ENCODE peak calls at places on chromosomes 1 and 21, in six cellular contexts. One of them, this sample, is unnamed.

GRCh38 chr1:117147856-117148588 is 26.5 kb upstream of the TRIM45 start:
- DNase-seq in IMR-90: peak; percentile 80
- DNase-seq in neuronal stem cell: no peak
- DNase-seq in mesenchymal stem cell: peak; percentile 65
- DNase-seq in trophoblast cell: peak; percentile 44
- DNase-seq in H1: no peak
- DNase-seq in this sample: no peak

GRCh38 chr1:119275145-119275929 is 93.2 kb upstream of the HAO2 start:
- DNase-seq in IMR-90: peak; percentile 67
- DNase-seq in neuronal stem cell: peak; percentile 52
- DNase-seq in mesenchymal stem cell: peak; percentile 58
- DNase-seq in trophoblast cell: peak; percentile 82
- DNase-seq in H1: no peak
- DNase-seq in this sample: peak; percentile 54

GRCh38 chr1:161725888-161726630 is 4.7 kb downstream of the FCRLB start:
- DNase-seq in IMR-90: peak; percentile 38
- DNase-seq in neuronal stem cell: peak; percentile 41
- DNase-seq in mesenchymal stem cell: peak; percentile 83
- DNase-seq in trophoblast cell: peak; percentile 80
- DNase-seq in H1: no peak
- DNase-seq in this sample: peak; percentile 64

GRCh38 chr1:150362721-150363425 is 1.1 kb upstream of the RPRD2 start:
- DNase-seq in IMR-90: no peak
- DNase-seq in neuronal stem cell: no peak
- DNase-seq in mesenchymal stem cell: no peak
- DNase-seq in trophoblast cell: peak; percentile 44
- DNase-seq in H1: no peak
- DNase-seq in this sample: no peak

GRCh38 chr1:36365310-36365895 is 20.3 kb downstream of the STK40 start:
- DNase-seq in IMR-90: peak; percentile 67
- DNase-seq in neuronal stem cell: no peak
- DNase-seq in mesenchymal stem cell: peak; percentile 48
- DNase-seq in trophoblast cell: no peak
- DNase-seq in H1: no peak
- DNase-seq in this sample: no peak

GRCh38 chr1:170461762-170462384 is 70.1 kb upstream of the GORAB start:
- DNase-seq in IMR-90: peak; percentile 75
- DNase-seq in neuronal stem cell: no peak
- DNase-seq in mesenchymal stem cell: peak; percentile 1
- DNase-seq in trophoblast cell: peak; percentile 52
- DNase-seq in H1: no peak
- DNase-seq in this sample: no peak

GRCh38 chr1:33015216-33015615 is 21.5 kb downstream of the AK2 start:
- DNase-seq in IMR-90: no peak
- DNase-seq in neuronal stem cell: no peak
- DNase-seq in mesenchymal stem cell: no peak
- DNase-seq in trophoblast cell: no peak
- DNase-seq in H1: no peak
- DNase-seq in this sample: no peak

GRCh38 chr1:17258116-17258757 is 9.3 kb downstream of the PADI3 start:
- DNase-seq in IMR-90: peak; percentile 13
- DNase-seq in neuronal stem cell: no peak
- DNase-seq in mesenchymal stem cell: peak; percentile 36
- DNase-seq in trophoblast cell: no peak
- DNase-seq in H1: no peak
- DNase-seq in this sample: no peak

GRCh38 chr21:46021398-46021797 is 39.8 kb downstream of the COL6A1 start:
- DNase-seq in IMR-90: no peak
- DNase-seq in neuronal stem cell: no peak
- DNase-seq in mesenchymal stem cell: no peak
- DNase-seq in trophoblast cell: no peak
- DNase-seq in H1: no peak
- DNase-seq in this sample: no peak

GRCh38 chr1:44739361-44740178 is at the start of gene KIF2C:
- DNase-seq in IMR-90: peak; percentile 97
- DNase-seq in neuronal stem cell: peak; percentile 89
- DNase-seq in mesenchymal stem cell: peak; percentile 96
- DNase-seq in trophoblast cell: peak; percentile 98
- DNase-seq in H1: peak; percentile 91
- DNase-seq in this sample: peak; percentile 97
- H2AK5ac ChIP-seq in IMR-90: peak within 1 kb of the TSS; percentile 44
- H2AK5ac ChIP-seq in neuronal stem cell: no peak within 1 kb of the TSS
- H2AK5ac ChIP-seq in mesenchymal stem cell: no peak within 1 kb of the TSS
- H2AK5ac ChIP-seq in trophoblast cell: no peak within 1 kb of the TSS
- H2AK5ac ChIP-seq in H1: no peak within 1 kb of the TSS
- H2AK5ac ChIP-seq in this sample: no peak within 1 kb of the TSS

GRCh38 chr1:11456970-11457369 is 22.0 kb upstream of the DISP3 start:
- DNase-seq in IMR-90: no peak
- DNase-seq in neuronal stem cell: no peak
- DNase-seq in mesenchymal stem cell: no peak
- DNase-seq in trophoblast cell: no peak
- DNase-seq in H1: no peak
- DNase-seq in this sample: no peak
- H4K91ac ChIP-seq in IMR-90: no peak overlapping the region
- H4K91ac ChIP-seq in neuronal stem cell: peak overlapping the region; percentile 25
- H4K91ac ChIP-seq in mesenchymal stem cell: no peak overlapping the region
- H4K91ac ChIP-seq in trophoblast cell: no peak overlapping the region
- H4K91ac ChIP-seq in H1: no peak overlapping the region
- H4K91ac ChIP-seq in this sample: no peak overlapping the region

GRCh38 chr1:167168424-167168823 is 52.3 kb upstream of the POU2F1 start:
- DNase-seq in IMR-90: no peak
- DNase-seq in neuronal stem cell: no peak
- DNase-seq in mesenchymal stem cell: no peak
- DNase-seq in trophoblast cell: no peak
- DNase-seq in H1: no peak
- DNase-seq in this sample: no peak

GRCh38 chr1:167171286-167171929 is 49.3 kb upstream of the POU2F1 start:
- DNase-seq in IMR-90: no peak
- DNase-seq in neuronal stem cell: no peak
- DNase-seq in mesenchymal stem cell: no peak
- DNase-seq in trophoblast cell: no peak
- DNase-seq in H1: no peak
- DNase-seq in this sample: no peak

GRCh38 chr1:167166703-167167100 is 54.0 kb upstream of the POU2F1 start:
- DNase-seq in IMR-90: no peak
- DNase-seq in neuronal stem cell: no peak
- DNase-seq in mesenchymal stem cell: peak; percentile 46
- DNase-seq in trophoblast cell: no peak
- DNase-seq in H1: no peak
- DNase-seq in this sample: no peak

GRCh38 chr1:167165948-167166702 is 54.6 kb upstream of the POU2F1 start:
- DNase-seq in IMR-90: no peak
- DNase-seq in neuronal stem cell: peak; percentile 82
- DNase-seq in mesenchymal stem cell: peak; percentile 73
- DNase-seq in trophoblast cell: no peak
- DNase-seq in H1: peak; percentile 73
- DNase-seq in this sample: peak; percentile 89

GRCh38 chr1:167169642-167170041 is 51.0 kb upstream of the POU2F1 start:
- DNase-seq in IMR-90: no peak
- DNase-seq in neuronal stem cell: no peak
- DNase-seq in mesenchymal stem cell: no peak
- DNase-seq in trophoblast cell: no peak
- DNase-seq in H1: no peak
- DNase-seq in this sample: no peak
- H2AK5ac ChIP-seq in IMR-90: no peak overlapping the region
- H2AK5ac ChIP-seq in neuronal stem cell: no peak overlapping the region
- H2AK5ac ChIP-seq in mesenchymal stem cell: no peak overlapping the region
- H2AK5ac ChIP-seq in trophoblast cell: peak overlapping the region; percentile 2
- H2AK5ac ChIP-seq in H1: no peak overlapping the region
- H2AK5ac ChIP-seq in this sample: no peak overlapping the region

GRCh38 chr1:159856576-159856975 is 5.9 kb downstream of the VSIG8 start:
- DNase-seq in IMR-90: no peak
- DNase-seq in neuronal stem cell: no peak
- DNase-seq in mesenchymal stem cell: no peak
- DNase-seq in trophoblast cell: no peak
- DNase-seq in H1: no peak
- DNase-seq in this sample: no peak

GRCh38 chr1:159860456-159860855 is 2.0 kb downstream of the VSIG8 start:
- DNase-seq in IMR-90: no peak
- DNase-seq in neuronal stem cell: no peak
- DNase-seq in mesenchymal stem cell: no peak
- DNase-seq in trophoblast cell: no peak
- DNase-seq in H1: no peak
- DNase-seq in this sample: no peak

GRCh38 chr1:159859757-159860156 is 2.7 kb downstream of the VSIG8 start:
- DNase-seq in IMR-90: no peak
- DNase-seq in neuronal stem cell: no peak
- DNase-seq in mesenchymal stem cell: no peak
- DNase-seq in trophoblast cell: no peak
- DNase-seq in H1: no peak
- DNase-seq in this sample: no peak

GRCh38 chr1:159855709-159856108 is 6.7 kb downstream of the VSIG8 start:
- DNase-seq in IMR-90: no peak
- DNase-seq in neuronal stem cell: no peak
- DNase-seq in mesenchymal stem cell: no peak
- DNase-seq in trophoblast cell: no peak
- DNase-seq in H1: no peak
- DNase-seq in this sample: no peak

GRCh38 chr1:159857889-159858288 is 4.6 kb downstream of the VSIG8 start:
- DNase-seq in IMR-90: no peak
- DNase-seq in neuronal stem cell: no peak
- DNase-seq in mesenchymal stem cell: no peak
- DNase-seq in trophoblast cell: no peak
- DNase-seq in H1: no peak
- DNase-seq in this sample: no peak
- H4K91ac ChIP-seq in IMR-90: no peak overlapping the region
- H4K91ac ChIP-seq in neuronal stem cell: no peak overlapping the region
- H4K91ac ChIP-seq in mesenchymal stem cell: peak overlapping the region; percentile 35
- H4K91ac ChIP-seq in trophoblast cell: no peak overlapping the region
- H4K91ac ChIP-seq in H1: no peak overlapping the region
- H4K91ac ChIP-seq in this sample: no peak overlapping the region

GRCh38 chr1:205276334-205277065 is 45.0 kb downstream of the NUAK2 start:
- DNase-seq in IMR-90: no peak
- DNase-seq in neuronal stem cell: no peak
- DNase-seq in mesenchymal stem cell: no peak
- DNase-seq in trophoblast cell: no peak
- DNase-seq in H1: no peak
- DNase-seq in this sample: no peak
- H2AK5ac ChIP-seq in IMR-90: peak overlapping the region; percentile 82
- H2AK5ac ChIP-seq in neuronal stem cell: peak overlapping the region; percentile 96
- H2AK5ac ChIP-seq in mesenchymal stem cell: peak overlapping the region; percentile 60
- H2AK5ac ChIP-seq in trophoblast cell: peak overlapping the region; percentile 97
- H2AK5ac ChIP-seq in H1: peak overlapping the region; percentile 78
- H2AK5ac ChIP-seq in this sample: no peak overlapping the region

DNA sequence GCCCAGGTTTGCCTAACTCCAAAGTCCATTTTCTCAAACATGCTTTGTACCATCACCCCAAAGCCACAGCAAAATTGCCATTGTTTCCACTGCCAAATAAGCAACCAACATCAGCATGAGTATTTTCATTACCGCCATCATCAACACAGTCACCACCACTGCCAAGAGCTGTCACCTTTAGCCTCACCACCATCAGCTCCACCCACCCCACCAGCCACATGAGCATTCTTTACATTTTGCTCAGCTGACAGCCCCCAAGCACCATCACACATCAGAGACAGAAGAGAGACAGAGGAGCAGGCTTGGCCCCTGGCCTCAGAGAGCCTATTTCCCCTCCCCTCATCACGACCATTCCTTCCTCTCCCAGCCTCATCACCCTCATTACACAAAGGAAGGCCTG is 42.7 kb downstream of the TAS1R2 start:
- DNase-seq in IMR-90: no peak
- DNase-seq in neuronal stem cell: no peak
- DNase-seq in mesenchymal stem cell: no peak
- DNase-seq in trophoblast cell: no peak
- DNase-seq in H1: no peak
- DNase-seq in this sample: no peak
- H4K91ac ChIP-seq in IMR-90: no peak overlapping the region
- H4K91ac ChIP-seq in neuronal stem cell: no peak overlapping the region
- H4K91ac ChIP-seq in mesenchymal stem cell: no peak overlapping the region
- H4K91ac ChIP-seq in trophoblast cell: no peak overlapping the region
- H4K91ac ChIP-seq in H1: no peak overlapping the region
- H4K91ac ChIP-seq in this sample: no peak overlapping the region

GRCh38 chr1:28737245-28738137 is 751 bp downstream of the YTHDF2 start:
- DNase-seq in IMR-90: peak; percentile 43
- DNase-seq in neuronal stem cell: peak; percentile 63
- DNase-seq in mesenchymal stem cell: peak; percentile 71
- DNase-seq in trophoblast cell: peak; percentile 54
- DNase-seq in H1: peak; percentile 23
- DNase-seq in this sample: peak; percentile 76
- H2AK5ac ChIP-seq in IMR-90: peak overlapping the region; percentile 86
- H2AK5ac ChIP-seq in neuronal stem cell: peak overlapping the region; percentile 97
- H2AK5ac ChIP-seq in mesenchymal stem cell: no peak overlapping the region
- H2AK5ac ChIP-seq in trophoblast cell: peak overlapping the region; percentile 21
- H2AK5ac ChIP-seq in H1: peak overlapping the region; percentile 90
- H2AK5ac ChIP-seq in this sample: peak overlapping the region; percentile 44